ENCODE peak calls at places on chromosomes 6 and 20, in eight cellular contexts. One of them, this sample, is unnamed. For H3K36me3, the result is how much of the 10 kb centered on the place peaks cover.

GRCh38 chr6:113697642-113698410 is 159.3 kb upstream of the MARCKS start:
- DNase-seq in fibroblast of lung: peak
- DNase-seq in mammary epithelial cell: peak
- DNase-seq in left ventricle myocardium inferior: no peak
- DNase-seq in hepatocyte: no peak
- DNase-seq in upper lobe of right lung: no peak
- DNase-seq in upper lobe of left lung: no peak
- DNase-seq in tibial artery: no peak
- DNase-seq in this sample: peak

GRCh38 chr6:2257358-2257757 is 12.0 kb upstream of the GMDS start:
- DNase-seq in fibroblast of lung: no peak
- DNase-seq in mammary epithelial cell: no peak
- DNase-seq in left ventricle myocardium inferior: no peak
- DNase-seq in hepatocyte: peak
- DNase-seq in upper lobe of right lung: no peak
- DNase-seq in upper lobe of left lung: no peak
- DNase-seq in tibial artery: no peak
- DNase-seq in this sample: no peak

GRCh38 chr6:136403166-136403980 is 113.7 kb upstream of the BCLAF1 start:
- DNase-seq in fibroblast of lung: peak
- DNase-seq in mammary epithelial cell: peak
- DNase-seq in left ventricle myocardium inferior: no peak
- DNase-seq in hepatocyte: peak
- DNase-seq in upper lobe of right lung: no peak
- DNase-seq in upper lobe of left lung: no peak
- DNase-seq in tibial artery: no peak
- DNase-seq in this sample: peak

GRCh38 chr20:56752274-56752673 is 123.2 kb downstream of the TFAP2C start:
- DNase-seq in fibroblast of lung: no peak
- DNase-seq in mammary epithelial cell: no peak
- DNase-seq in left ventricle myocardium inferior: no peak
- DNase-seq in hepatocyte: no peak
- DNase-seq in upper lobe of right lung: no peak
- DNase-seq in upper lobe of left lung: no peak
- DNase-seq in tibial artery: no peak
- DNase-seq in this sample: peak

GRCh38 chr6:147642458-147642857 is 134.0 kb downstream of the SAMD5 start:
- DNase-seq in fibroblast of lung: peak
- DNase-seq in mammary epithelial cell: peak
- DNase-seq in left ventricle myocardium inferior: no peak
- DNase-seq in hepatocyte: peak
- DNase-seq in upper lobe of right lung: no peak
- DNase-seq in upper lobe of left lung: no peak
- DNase-seq in tibial artery: no peak
- DNase-seq in this sample: no peak

GRCh38 chr20:11703119-11703518 is 214.6 kb upstream of the BTBD3 start:
- DNase-seq in fibroblast of lung: no peak
- DNase-seq in mammary epithelial cell: no peak
- DNase-seq in left ventricle myocardium inferior: no peak
- DNase-seq in hepatocyte: no peak
- DNase-seq in upper lobe of right lung: no peak
- DNase-seq in upper lobe of left lung: no peak
- DNase-seq in tibial artery: no peak
- DNase-seq in this sample: no peak

GRCh38 chr6:10837692-10837996 is 695 bp downstream of the MAK start:
- DNase-seq in fibroblast of lung: no peak
- DNase-seq in mammary epithelial cell: peak
- DNase-seq in left ventricle myocardium inferior: no peak
- DNase-seq in hepatocyte: peak
- DNase-seq in upper lobe of right lung: no peak
- DNase-seq in upper lobe of left lung: peak
- DNase-seq in tibial artery: no peak
- DNase-seq in this sample: no peak

GRCh38 chr6:89410231-89411018 is 1.6 kb downstream of the RRAGD start:
- DNase-seq in fibroblast of lung: no peak
- DNase-seq in mammary epithelial cell: no peak
- DNase-seq in left ventricle myocardium inferior: no peak
- DNase-seq in hepatocyte: no peak
- DNase-seq in upper lobe of right lung: no peak
- DNase-seq in upper lobe of left lung: no peak
- DNase-seq in tibial artery: no peak
- DNase-seq in this sample: no peak

GRCh38 chr20:48676125-48676524 is 151.7 kb downstream of the PREX1 start:
- DNase-seq in fibroblast of lung: no peak
- DNase-seq in mammary epithelial cell: no peak
- DNase-seq in left ventricle myocardium inferior: no peak
- DNase-seq in hepatocyte: no peak
- DNase-seq in upper lobe of right lung: no peak
- DNase-seq in upper lobe of left lung: no peak
- DNase-seq in tibial artery: no peak
- DNase-seq in this sample: no peak

GRCh38 chr20:54148947-54149764 is 24.6 kb downstream of the CYP24A1 start:
- DNase-seq in fibroblast of lung: no peak
- DNase-seq in mammary epithelial cell: peak
- DNase-seq in left ventricle myocardium inferior: no peak
- DNase-seq in hepatocyte: peak
- DNase-seq in upper lobe of right lung: no peak
- DNase-seq in upper lobe of left lung: no peak
- DNase-seq in tibial artery: no peak
- DNase-seq in this sample: peak

GRCh38 chr6:43355862-43356590 is 13.4 kb downstream of the ZNF318 start:
- DNase-seq in fibroblast of lung: peak
- DNase-seq in mammary epithelial cell: no peak
- DNase-seq in left ventricle myocardium inferior: no peak
- DNase-seq in hepatocyte: peak
- DNase-seq in upper lobe of right lung: no peak
- DNase-seq in upper lobe of left lung: no peak
- DNase-seq in tibial artery: no peak
- DNase-seq in this sample: peak

GRCh38 chr6:10347561-10348327 is 67.1 kb downstream of the TFAP2A start:
- DNase-seq in fibroblast of lung: peak
- DNase-seq in mammary epithelial cell: peak
- DNase-seq in left ventricle myocardium inferior: no peak
- DNase-seq in hepatocyte: peak
- DNase-seq in upper lobe of right lung: no peak
- DNase-seq in upper lobe of left lung: no peak
- DNase-seq in tibial artery: no peak
- DNase-seq in this sample: peak

GRCh38 chr20:47355489-47356219 is 845 bp downstream of the ZMYND8 start:
- DNase-seq in fibroblast of lung: peak
- DNase-seq in mammary epithelial cell: no peak
- DNase-seq in left ventricle myocardium inferior: no peak
- DNase-seq in hepatocyte: no peak
- DNase-seq in upper lobe of right lung: no peak
- DNase-seq in upper lobe of left lung: no peak
- DNase-seq in tibial artery: no peak
- DNase-seq in this sample: no peak

GRCh38 chr6:158715330-158716311 is 65.8 kb downstream of the SYTL3 start:
- DNase-seq in fibroblast of lung: no peak
- DNase-seq in mammary epithelial cell: no peak
- DNase-seq in left ventricle myocardium inferior: no peak
- DNase-seq in hepatocyte: no peak
- DNase-seq in upper lobe of right lung: peak
- DNase-seq in upper lobe of left lung: no peak
- DNase-seq in tibial artery: no peak
- DNase-seq in this sample: no peak

GRCh38 chr6:137272403-137272802 is 53.2 kb upstream of the IFNGR1 start:
- DNase-seq in fibroblast of lung: no peak
- DNase-seq in mammary epithelial cell: no peak
- DNase-seq in left ventricle myocardium inferior: no peak
- DNase-seq in hepatocyte: no peak
- DNase-seq in upper lobe of right lung: no peak
- DNase-seq in upper lobe of left lung: no peak
- DNase-seq in tibial artery: no peak
- DNase-seq in this sample: peak

GRCh38 chr6:8539446-8539845 is 104.1 kb upstream of the SLC35B3 start:
- DNase-seq in fibroblast of lung: peak
- DNase-seq in mammary epithelial cell: peak
- DNase-seq in left ventricle myocardium inferior: no peak
- DNase-seq in hepatocyte: no peak
- DNase-seq in upper lobe of right lung: no peak
- DNase-seq in upper lobe of left lung: no peak
- DNase-seq in tibial artery: no peak
- DNase-seq in this sample: peak

GRCh38 chr6:11096109-11096508 is 2.5 kb downstream of the SMIM13 start:
- DNase-seq in fibroblast of lung: peak
- DNase-seq in mammary epithelial cell: peak
- DNase-seq in left ventricle myocardium inferior: no peak
- DNase-seq in hepatocyte: peak
- DNase-seq in upper lobe of right lung: no peak
- DNase-seq in upper lobe of left lung: no peak
- DNase-seq in tibial artery: no peak
- DNase-seq in this sample: peak

GRCh38 chr20:23200413-23200812 is 114.3 kb upstream of the CD93 start:
- DNase-seq in fibroblast of lung: no peak
- DNase-seq in mammary epithelial cell: no peak
- DNase-seq in left ventricle myocardium inferior: no peak
- DNase-seq in hepatocyte: no peak
- DNase-seq in upper lobe of right lung: no peak
- DNase-seq in upper lobe of left lung: no peak
- DNase-seq in tibial artery: no peak
- DNase-seq in this sample: no peak

GRCh38 chr20:23199356-23199755 is 113.2 kb upstream of the CD93 start:
- DNase-seq in fibroblast of lung: no peak
- DNase-seq in mammary epithelial cell: no peak
- DNase-seq in left ventricle myocardium inferior: no peak
- DNase-seq in hepatocyte: no peak
- DNase-seq in upper lobe of right lung: no peak
- DNase-seq in upper lobe of left lung: no peak
- DNase-seq in tibial artery: no peak
- DNase-seq in this sample: no peak

GRCh38 chr20:23198815-23199214 is 112.7 kb upstream of the CD93 start:
- DNase-seq in fibroblast of lung: no peak
- DNase-seq in mammary epithelial cell: no peak
- DNase-seq in left ventricle myocardium inferior: no peak
- DNase-seq in hepatocyte: no peak
- DNase-seq in upper lobe of right lung: no peak
- DNase-seq in upper lobe of left lung: no peak
- DNase-seq in tibial artery: no peak
- DNase-seq in this sample: no peak

GRCh38 chr20:23201658-23202057 is 115.5 kb upstream of the CD93 start:
- DNase-seq in fibroblast of lung: no peak
- DNase-seq in mammary epithelial cell: no peak
- DNase-seq in left ventricle myocardium inferior: no peak
- DNase-seq in hepatocyte: no peak
- DNase-seq in upper lobe of right lung: no peak
- DNase-seq in upper lobe of left lung: no peak
- DNase-seq in tibial artery: no peak
- DNase-seq in this sample: no peak

DNA sequence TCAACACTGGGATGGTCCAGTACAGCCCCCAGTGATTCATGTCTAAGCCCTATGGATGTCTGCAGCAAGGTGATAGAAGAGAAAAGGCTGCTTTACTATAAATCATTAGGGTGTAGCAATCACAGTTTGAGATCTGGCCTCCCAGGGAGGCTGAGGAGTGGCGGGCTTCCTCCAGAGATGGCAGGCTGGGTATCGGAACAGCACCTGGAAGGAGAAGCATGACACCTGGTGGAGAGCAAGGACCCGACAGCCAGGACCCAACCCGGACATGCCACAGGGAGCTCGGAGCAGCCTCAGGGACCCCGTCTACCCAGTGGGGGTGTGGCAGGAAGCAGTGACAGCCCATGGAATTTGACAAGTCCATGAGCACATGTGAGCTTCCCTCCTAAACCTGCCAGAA is 114.8 kb upstream of the CD93 start:
- DNase-seq in fibroblast of lung: peak
- DNase-seq in mammary epithelial cell: peak
- DNase-seq in left ventricle myocardium inferior: no peak
- DNase-seq in hepatocyte: peak
- DNase-seq in upper lobe of right lung: no peak
- DNase-seq in upper lobe of left lung: no peak
- DNase-seq in tibial artery: no peak
- DNase-seq in this sample: peak
- TF ChIP-seq CTCF in fibroblast of lung: peak
- TF ChIP-seq CTCF in mammary epithelial cell: peak
- TF ChIP-seq CTCF in left ventricle myocardium inferior: peak
- TF ChIP-seq CTCF in hepatocyte: peak
- TF ChIP-seq CTCF in upper lobe of right lung: peak
- TF ChIP-seq CTCF in upper lobe of left lung: peak
- TF ChIP-seq CTCF in tibial artery: peak
- TF ChIP-seq CTCF in this sample: peak

DNA sequence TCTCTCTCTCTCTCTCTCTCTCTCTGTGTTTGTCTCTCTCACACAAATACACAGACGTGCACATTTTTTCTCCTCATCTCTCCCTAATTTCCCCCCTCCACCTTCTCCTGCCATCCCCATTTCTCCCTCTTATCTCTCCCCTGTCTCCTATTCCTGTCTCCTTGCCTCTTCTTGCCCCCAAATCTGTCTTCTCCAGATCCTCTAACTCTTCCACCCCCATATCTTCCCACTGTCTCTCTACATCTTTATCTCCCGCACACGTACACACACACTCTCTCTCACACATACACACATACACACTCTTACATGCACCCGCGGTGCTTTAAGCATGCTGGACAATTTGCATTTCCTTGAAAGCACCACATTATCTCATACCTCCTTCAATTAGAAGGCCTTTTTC is 15.9 kb downstream of the KIZ start:
- DNase-seq in fibroblast of lung: no peak
- DNase-seq in mammary epithelial cell: no peak
- DNase-seq in left ventricle myocardium inferior: no peak
- DNase-seq in hepatocyte: no peak
- DNase-seq in upper lobe of right lung: no peak
- DNase-seq in upper lobe of left lung: no peak
- DNase-seq in tibial artery: no peak
- DNase-seq in this sample: no peak
- H3K4me3 ChIP-seq in fibroblast of lung: no peak
- H3K4me3 ChIP-seq in mammary epithelial cell: no peak
- H3K4me3 ChIP-seq in left ventricle myocardium inferior: no peak
- H3K4me3 ChIP-seq in hepatocyte: no peak
- H3K4me3 ChIP-seq in upper lobe of right lung: no peak
- H3K4me3 ChIP-seq in upper lobe of left lung: no peak
- H3K4me3 ChIP-seq in tibial artery: no peak
- H3K4me3 ChIP-seq in this sample: no peak

DNA sequence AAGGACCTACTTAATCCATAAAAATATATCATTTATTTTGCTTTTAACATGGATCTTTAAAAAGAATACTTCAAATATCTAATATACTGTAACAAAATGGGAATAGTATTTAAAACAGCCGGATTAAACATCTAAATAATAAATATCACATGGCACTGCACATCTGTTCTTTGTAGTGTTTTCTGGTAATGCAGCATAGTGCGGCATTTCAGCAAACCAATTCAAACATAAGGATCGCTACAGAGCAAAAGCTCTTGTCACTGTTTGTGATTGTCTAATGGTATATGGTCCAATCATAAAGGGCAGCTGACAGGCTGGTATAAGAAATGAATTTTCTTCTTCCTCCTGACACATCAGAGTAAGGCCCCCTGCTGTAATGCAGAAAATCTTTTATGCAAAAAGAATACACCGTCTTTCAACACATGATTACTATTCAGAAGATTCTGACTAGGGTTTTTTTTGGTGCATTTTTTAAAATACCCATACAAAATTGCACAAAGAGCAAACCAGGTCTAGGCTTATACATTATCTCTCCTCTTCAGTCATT is 40.0 kb upstream of the POU3F2 start:
- DNase-seq in fibroblast of lung: no peak
- DNase-seq in mammary epithelial cell: no peak
- DNase-seq in left ventricle myocardium inferior: no peak
- DNase-seq in hepatocyte: no peak
- DNase-seq in upper lobe of right lung: no peak
- DNase-seq in upper lobe of left lung: no peak
- DNase-seq in tibial artery: no peak
- DNase-seq in this sample: no peak
- H3K36me3 ChIP-seq in fibroblast of lung: under half
- H3K36me3 ChIP-seq in mammary epithelial cell: under half
- H3K36me3 ChIP-seq in left ventricle myocardium inferior: under half
- H3K36me3 ChIP-seq in hepatocyte: under half
- H3K36me3 ChIP-seq in upper lobe of right lung: under half
- H3K36me3 ChIP-seq in upper lobe of left lung: under half
- H3K36me3 ChIP-seq in tibial artery: under half
- H3K36me3 ChIP-seq in this sample: under half

GRCh38 chr20:24781061-24781980 is 167.7 kb upstream of the CST7 start:
- DNase-seq in fibroblast of lung: peak
- DNase-seq in mammary epithelial cell: peak
- DNase-seq in left ventricle myocardium inferior: no peak
- DNase-seq in hepatocyte: peak
- DNase-seq in upper lobe of right lung: peak
- DNase-seq in upper lobe of left lung: no peak
- DNase-seq in tibial artery: no peak
- DNase-seq in this sample: peak
- TF ChIP-seq CTCF in fibroblast of lung: peak
- TF ChIP-seq CTCF in mammary epithelial cell: peak
- TF ChIP-seq CTCF in left ventricle myocardium inferior: peak
- TF ChIP-seq CTCF in hepatocyte: peak
- TF ChIP-seq CTCF in upper lobe of right lung: peak
- TF ChIP-seq CTCF in upper lobe of left lung: no peak
- TF ChIP-seq CTCF in tibial artery: peak
- TF ChIP-seq CTCF in this sample: peak

This sample was measured in bronchial epithelial cell.